ENCODE peak calls at places on chromosomes 11 and 22, in seven cellular contexts. L is T-helper 2 cell; U is activated CD8-positive, alpha-beta memory T cell treated with anti-CD3 and anti-CD28 coated beads for 1 hour; X is activated CD4-positive, alpha-beta T cell treated with anti-CD3 and anti-CD28 coated beads, Interleukin-2, amount 50 U/mL, for 48 hours; N is heart left ventricle; C is occipital lobe; D is stimulated activated CD4-positive, alpha-beta T cell treated with anti-CD3 and anti-CD28 coated beads, TNF-alpha, amount 100 ng/mL, for 1 hour. M is an unnamed sample.

GRCh38 chr22:38802671-38803121 is 8.8 kb upstream of the DNAL4 start:
- DNase-seq in X (no peak), N (no peak), D (no peak), L (no peak), C (no peak), U (no peak), M (no peak)

GRCh38 chr11:2693271-2693833 is 6.4 kb downstream of the KCNQ1OT1 start:
- DNase-seq in X (no peak), D (no peak), L (no peak), N (peak), C (no peak), U (no peak), M (no peak)

GRCh38 chr22:38317237-38317994 is at the start of gene CSNK1E:
- DNase-seq in L (peak), U (peak), X (peak), N (peak), C (peak), D (peak), M (peak)

GRCh38 chr11:113546757-113547507 is 71.7 kb upstream of the DRD2 start:
- DNase-seq in L (no peak), N (no peak), X (no peak), C (no peak), U (no peak), D (no peak), M (no peak)

GRCh38 chr11:43492701-43493100 is 134.0 kb downstream of the TTC17 start:
- DNase-seq in C (no peak), D (no peak), L (no peak), N (no peak), U (no peak), X (no peak), M (no peak)

GRCh38 chr11:63882555-63883242 is 34.3 kb downstream of the RCOR2 start:
- DNase-seq in D (no peak), L (no peak), N (no peak), X (no peak), C (no peak), U (no peak), M (no peak)

GRCh38 chr11:129720156-129720555 is 95.5 kb upstream of the TMEM45B start:
- DNase-seq in D (no peak), U (no peak), X (no peak), L (no peak), C (no peak), N (no peak), M (no peak)

GRCh38 chr11:116881153-116881552 is 43.7 kb upstream of the APOA1 start:
- DNase-seq in N (no peak), C (peak), U (no peak), X (no peak), L (no peak), D (no peak), M (no peak)

GRCh38 chr11:32358729-32359128 is 76.6 kb downstream of the WT1 start:
- DNase-seq in L (no peak), X (no peak), C (no peak), D (no peak), N (no peak), U (no peak), M (no peak)

M was measured in activated naive CD8-positive, alpha-beta T cell treated with anti-CD3 and anti-CD28 coated beads, Interleukin-2, amount 50 U/mL, for 24 hours.